ENCODE peak calls at places on chromosomes 6 and 20, in four cellular contexts. G is BJ, J is lower leg skin, V is OCI-LY7. A is an unnamed sample.
A peak's percentile ranks its signal among the peaks of the same experiment; 100 is the strongest.

GRCh38 chr6:34817337-34817910 is 25.5 kb downstream of the BLTP3A start:
- DNase-seq in J (no peak), V (no peak), G (no peak), A (no peak)

GRCh38 chr6:84663866-84664265 is 100.5 kb downstream of the TBX18 start:
- DNase-seq in G (no peak), V (no peak), J (no peak), A (no peak)

GRCh38 chr20:37072293-37073196 is 23.3 kb downstream of the RBL1 start:
- DNase-seq in V (no peak), J (no peak), G (no peak), A (no peak)

GRCh38 chr6:16481680-16482079 is 243.3 kb downstream of the GMPR start:
- DNase-seq in V (no peak), J (no peak), G (no peak), A (no peak)

GRCh38 chr6:148530394-148530923 is 187.8 kb downstream of the SASH1 start:
- DNase-seq in G (peak; percentile 96), V (peak; percentile 23), J (no peak), A (no peak)

GRCh38 chr6:6714498-6715360 is 126.2 kb downstream of the LY86 start:
- DNase-seq in V (no peak), G (no peak), J (no peak), A (no peak)

GRCh38 chr6:90219168-90219985 is 77.3 kb downstream of the BACH2 start:
- DNase-seq in G (peak; percentile 49), J (peak; percentile 42), V (no peak), A (peak; percentile 55)

GRCh38 chr20:40435146-40435545 is 253.9 kb downstream of the MAFB start:
- DNase-seq in V (no peak), J (no peak), G (no peak), A (no peak)

GRCh38 chr6:31897612-31898199 is at the start of gene EHMT2:
- DNase-seq in G (no peak), J (peak; percentile 76), V (peak; percentile 88), A (peak; percentile 81)

GRCh38 chr6:161368514-161368913 is 94.7 kb upstream of the AGPAT4 start:
- DNase-seq in J (no peak), G (no peak), V (no peak), A (no peak)

GRCh38 chr6:90074161-90074560 is 179.9 kb downstream of the GJA10 start:
- DNase-seq in V (no peak), J (no peak), G (no peak), A (no peak)

GRCh38 chr6:83071023-83071422 is 3.6 kb downstream of the DOP1A start:
- DNase-seq in G (no peak), V (peak; percentile 79), J (no peak), A (no peak)

GRCh38 chr20:35947489-35947888 is 6.8 kb downstream of the SCAND1 start:
- DNase-seq in V (peak; percentile 67), J (no peak), G (no peak), A (no peak)

GRCh38 chr6:16318538-16318937 is 80.2 kb downstream of the GMPR start:
- DNase-seq in J (peak; percentile 47), G (peak; percentile 71), V (no peak), A (no peak)

GRCh38 chr6:21437583-21437982 is 156.0 kb upstream of the SOX4 start:
- DNase-seq in J (no peak), V (no peak), G (no peak), A (no peak)

GRCh38 chr20:7411075-7411474 is 529.2 kb downstream of the HAO1 start:
- DNase-seq in J (no peak), G (no peak), V (no peak), A (no peak)

GRCh38 chr6:166553563-166554271 is 32.8 kb downstream of the RAMACL start:
- DNase-seq in G (peak; percentile 70), V (no peak), J (peak; percentile 69), A (peak; percentile 58)

GRCh38 chr6:110233769-110234374 is 53.6 kb downstream of the CDC40 start:
- DNase-seq in J (no peak), V (peak; percentile 70), G (no peak), A (no peak)

GRCh38 chr6:151962246-151962846 is 154.9 kb downstream of the ESR1 start:
- DNase-seq in J (no peak), V (no peak), G (no peak), A (no peak)

GRCh38 chr20:19376451-19376971 is 164.1 kb downstream of the SLC24A3 start:
- DNase-seq in G (no peak), V (no peak), J (no peak), A (no peak)

GRCh38 chr6:73477407-73477806 is 15.9 kb downstream of the MTO1 start:
- DNase-seq in G (no peak), V (no peak), J (no peak), A (no peak)

GRCh38 chr6:39602590-39603319 is 122.5 kb downstream of the KIF6 start:
- DNase-seq in V (no peak), G (no peak), J (no peak), A (no peak)

GRCh38 chr6:41358503-41358902 is 23.1 kb downstream of the NCR2 start:
- DNase-seq in G (no peak), V (no peak), J (no peak), A (no peak)

GRCh38 chr6:34601706-34602105 is 45.6 kb upstream of the SPDEF start:
- DNase-seq in G (no peak), V (no peak), J (no peak), A (no peak)

GRCh38 chr6:43074847-43075741 is 1.0 kb upstream of the PTK7 start:
- DNase-seq in G (no peak), V (no peak), J (no peak), A (peak; percentile 92)

GRCh38 chr6:47292944-47293343 is 16.8 kb downstream of the TNFRSF21 start:
- DNase-seq in G (no peak), V (no peak), J (no peak), A (no peak)

GRCh38 chr6:69732640-69733039 is 64.2 kb downstream of the LMBRD1 start:
- DNase-seq in J (no peak), V (peak; percentile 23), G (no peak), A (no peak)

GRCh38 chr6:163776549-163777378 is 362.2 kb downstream of the QKI start:
- DNase-seq in J (no peak), G (no peak), V (no peak), A (no peak)

DNA sequence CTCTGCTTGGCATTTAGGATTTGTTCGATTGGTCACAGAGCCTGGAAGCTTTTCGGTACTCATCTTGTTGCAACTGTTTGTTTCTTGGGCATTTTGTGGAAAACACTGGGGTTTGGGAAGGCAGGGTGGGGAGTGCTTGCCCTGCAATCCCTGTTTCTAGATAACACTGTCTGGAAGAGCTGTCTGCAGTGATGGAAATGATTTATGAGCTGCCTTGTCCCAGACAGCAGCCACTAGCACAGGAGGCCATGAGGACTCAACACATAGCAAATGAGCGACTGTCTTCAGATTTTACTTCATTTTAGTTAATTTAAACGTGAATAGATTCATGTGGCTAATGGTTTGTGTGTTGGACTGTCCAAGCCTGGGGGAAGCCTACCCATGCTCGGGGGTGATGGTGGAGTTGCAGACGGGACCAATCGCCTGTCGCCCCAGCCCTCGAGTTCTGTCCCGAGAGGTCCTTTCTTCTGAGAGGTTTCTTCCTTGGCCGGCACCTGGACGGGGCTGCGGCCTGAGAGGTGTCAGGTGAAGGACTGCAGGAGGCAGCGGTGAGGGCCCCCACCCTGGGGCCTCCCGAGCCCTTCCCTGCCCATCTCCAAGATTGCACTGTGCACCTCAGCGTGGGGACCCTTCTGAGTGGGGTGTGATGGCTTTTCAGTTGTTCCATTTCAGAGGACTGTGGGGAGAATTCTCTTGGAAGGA is 55.3 kb downstream of the SMOC2 start:
- DNase-seq in V (no peak), J (no peak), G (no peak), A (no peak)
- TF ChIP-seq CTCF in V (no peak), J (no peak), G (no peak), A (no peak)

GRCh38 chr6:10190042-10190441 is 224.8 kb downstream of the TFAP2A start:
- DNase-seq in J (no peak), G (no peak), V (no peak), A (no peak)
- TF ChIP-seq CTCF in J (no peak), G (no peak), V (no peak), A (no peak)

GRCh38 chr6:108210557-108210956 is 44.7 kb downstream of the NR2E1 start:
- DNase-seq in V (no peak), J (no peak), G (no peak), A (no peak)
- TF ChIP-seq CTCF in V (no peak), J (no peak), G (no peak), A (no peak)

GRCh38 chr6:14141531-14141930 is 24.0 kb downstream of the CD83 start:
- DNase-seq in V (no peak), J (no peak), G (no peak), A (no peak)

GRCh38 chr6:14146459-14147096 is 29.0 kb downstream of the CD83 start:
- DNase-seq in G (no peak), J (no peak), V (no peak), A (no peak)

GRCh38 chr6:14144678-14145113 is 27.1 kb downstream of the CD83 start:
- DNase-seq in G (no peak), V (peak; percentile 80), J (peak; percentile 20), A (peak; percentile 47)

GRCh38 chr6:14142816-14143215 is 25.2 kb downstream of the CD83 start:
- DNase-seq in G (no peak), J (no peak), V (no peak), A (no peak)

GRCh38 chr6:14143305-14143704 is 25.7 kb downstream of the CD83 start:
- DNase-seq in G (no peak), V (no peak), J (no peak), A (no peak)
- TF ChIP-seq CTCF in G (no peak), V (no peak), J (no peak), A (no peak)

DNA sequence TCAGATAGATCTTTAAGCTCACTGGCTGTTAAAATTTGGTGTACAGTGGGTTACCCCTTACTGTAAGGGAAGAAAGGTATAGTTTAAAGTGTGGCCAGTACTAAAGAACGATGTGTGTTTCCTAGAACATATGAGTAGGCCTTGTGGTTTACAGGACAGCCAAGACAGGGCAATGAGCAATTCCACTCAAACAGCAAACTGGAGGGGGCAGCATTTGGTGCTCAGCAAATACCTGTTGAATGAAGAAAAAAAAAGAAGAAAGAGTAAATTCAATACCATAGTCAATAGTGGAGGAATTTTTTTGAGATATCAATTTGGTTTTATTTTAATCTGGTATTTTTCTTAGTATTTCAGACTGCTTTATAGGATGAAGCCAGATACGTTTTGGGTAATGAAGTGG is 3.8 kb upstream of the NCOA5 start:
- DNase-seq in J (no peak), V (no peak), G (no peak), A (no peak)
- TF ChIP-seq CTCF in J (no peak), V (peak; percentile 17), G (no peak), A (no peak)

GRCh38 chr6:3162565-3163247 is 5.4 kb upstream of the TUBB2A start:
- DNase-seq in J (peak; percentile 63), V (peak; percentile 82), G (no peak), A (peak; percentile 70)

GRCh38 chr6:3162067-3162497 is 4.7 kb upstream of the TUBB2A start:
- DNase-seq in J (no peak), V (peak; percentile 24), G (no peak), A (no peak)

GRCh38 chr6:3159805-3160781 is 2.7 kb upstream of the TUBB2A start:
- DNase-seq in G (no peak), J (peak; percentile 77), V (peak; percentile 51), A (peak; percentile 40)

GRCh38 chr6:3152689-3153088 is 4.7 kb downstream of the TUBB2A start:
- DNase-seq in V (peak; percentile 79), J (no peak), G (no peak), A (no peak)

GRCh38 chr6:3157151-3157933 is at the start of gene TUBB2A:
- DNase-seq in V (peak; percentile 85), J (peak; percentile 71), G (no peak), A (peak; percentile 81)
- TF ChIP-seq CTCF in V (peak; percentile 68), J (no peak), G (peak; percentile 21), A (no peak)

GRCh38 chr6:11585426-11586016 is 48.0 kb downstream of the TMEM170B start:
- DNase-seq in G (no peak), V (peak; percentile 43), J (no peak), A (no peak)
- TF ChIP-seq CTCF in G (peak; percentile 55), V (peak; percentile 88), J (no peak), A (peak; percentile 42)